ENCODE peak calls at places on chromosomes 5 and 9, in eight cellular contexts. C is Calu3, O is right lobe of liver, T is GM13976, Y is RWPE1, I is fibroblast of mammary gland, F is body of pancreas, H is neural progenitor cell. U is an unnamed sample.

GRCh38 chr9:14939378-14939777 is 29.1 kb upstream of the FREM1 start:
- DNase-seq in C (no peak), O (no peak), T (no peak), Y (no peak), I (no peak), F (no peak), H (peak), U (no peak)

GRCh38 chr5:84384604-84385575 is at the start of gene EDIL3:
- DNase-seq in C (peak), O (peak), T (no peak), Y (peak), I (peak), F (no peak), H (peak), U (no peak)

GRCh38 chr9:109989296-109989695 is 209.3 kb downstream of the PALM2AKAP2 start:
- DNase-seq in C (no peak), O (no peak), T (no peak), Y (no peak), I (no peak), F (no peak), H (no peak), U (no peak)

GRCh38 chr5:140882591-140882899 is 621 bp downstream of the PCDHA13 start:
- DNase-seq in C (peak), O (no peak), T (no peak), Y (peak), I (peak), F (peak), H (peak), U (no peak)

GRCh38 chr9:129052592-129052991 is 16.2 kb downstream of the MIGA2 start:
- DNase-seq in C (peak), O (peak), T (no peak), Y (peak), I (no peak), F (peak), H (no peak), U (no peak)

GRCh38 chr5:59174248-59174844 is 591.5 kb downstream of the RAB3C start:
- DNase-seq in C (peak), O (no peak), T (peak), Y (peak), I (peak), F (peak), H (peak), U (peak)

GRCh38 chr5:93789173-93790070 is 48.0 kb upstream of the POU5F2 start:
- DNase-seq in C (no peak), O (no peak), T (no peak), Y (peak), I (peak), F (no peak), H (no peak), U (no peak)

GRCh38 chr5:33675958-33676464 is 215.8 kb downstream of the ADAMTS12 start:
- DNase-seq in C (no peak), O (no peak), T (peak), Y (no peak), I (no peak), F (no peak), H (no peak), U (no peak)

GRCh38 chr5:52799358-52799982 is 11.8 kb downstream of the ITGA1 start:
- DNase-seq in C (no peak), O (peak), T (peak), Y (peak), I (peak), F (peak), H (peak), U (peak)

GRCh38 chr5:119453045-119453383 is 717 bp downstream of the HSD17B4 start:
- DNase-seq in C (no peak), O (no peak), T (no peak), Y (peak), I (peak), F (peak), H (no peak), U (no peak)

GRCh38 chr9:97755618-97756267 is 58.6 kb upstream of the XPA start:
- DNase-seq in C (no peak), O (no peak), T (no peak), Y (no peak), I (no peak), F (no peak), H (no peak), U (no peak)

GRCh38 chr5:119360905-119361605 is 5.2 kb downstream of the TNFAIP8 start:
- DNase-seq in C (peak), O (no peak), T (no peak), Y (peak), I (peak), F (no peak), H (no peak), U (no peak)

GRCh38 chr9:126149661-126150060 is 177.0 kb upstream of the MVB12B start:
- DNase-seq in C (no peak), O (no peak), T (no peak), Y (no peak), I (no peak), F (no peak), H (no peak), U (no peak)

DNA sequence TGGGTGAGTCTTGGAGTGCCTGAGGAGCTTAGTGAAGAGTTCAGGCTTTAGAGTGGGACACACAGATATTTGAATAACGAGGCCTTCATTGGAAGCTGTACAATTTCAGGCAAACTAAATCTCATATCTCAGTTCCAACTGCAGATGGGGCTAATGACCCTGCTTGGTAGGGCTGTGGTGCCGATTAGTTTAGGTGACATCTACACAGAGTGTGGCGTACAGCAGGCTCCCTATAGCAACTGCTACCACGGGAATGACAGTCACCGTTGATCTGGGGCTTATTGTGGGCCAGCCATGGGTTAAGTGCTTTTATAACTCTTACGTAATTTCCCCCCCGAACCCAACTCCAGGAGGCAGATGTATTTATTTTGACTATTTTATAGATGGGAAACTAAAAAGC is 70.8 kb downstream of the FAT2 start:
- DNase-seq in C (no peak), O (no peak), T (no peak), Y (no peak), I (no peak), F (no peak), H (peak), U (no peak)
- TF ChIP-seq CTCF in C (peak), O (no peak), T (no peak), Y (no peak), I (no peak), F (no peak), H (peak), U (no peak)

DNA sequence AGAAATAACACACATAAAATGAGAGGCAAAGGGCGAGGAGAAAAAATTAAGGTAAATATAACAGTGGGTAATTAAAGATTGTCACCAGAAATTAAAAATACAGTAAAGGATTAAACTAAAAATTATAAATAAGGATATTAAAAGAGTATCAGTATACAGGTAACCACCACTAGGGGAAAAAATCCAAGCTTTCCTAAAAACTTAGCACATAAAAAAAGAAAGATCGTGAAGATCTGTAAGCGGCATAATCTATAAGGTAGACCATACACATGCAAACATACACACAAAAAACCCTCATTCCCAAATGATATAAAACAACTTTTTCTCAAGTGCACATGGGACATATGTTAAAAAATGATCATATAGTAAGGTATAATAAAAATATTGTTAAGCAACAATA is 577.3 kb upstream of the NUDT12 start:
- DNase-seq in C (no peak), O (no peak), T (no peak), Y (no peak), I (no peak), F (no peak), H (no peak), U (no peak)
- TF ChIP-seq CTCF in C (no peak), O (no peak), T (no peak), Y (no peak), I (no peak), F (no peak), H (no peak), U (no peak)

DNA sequence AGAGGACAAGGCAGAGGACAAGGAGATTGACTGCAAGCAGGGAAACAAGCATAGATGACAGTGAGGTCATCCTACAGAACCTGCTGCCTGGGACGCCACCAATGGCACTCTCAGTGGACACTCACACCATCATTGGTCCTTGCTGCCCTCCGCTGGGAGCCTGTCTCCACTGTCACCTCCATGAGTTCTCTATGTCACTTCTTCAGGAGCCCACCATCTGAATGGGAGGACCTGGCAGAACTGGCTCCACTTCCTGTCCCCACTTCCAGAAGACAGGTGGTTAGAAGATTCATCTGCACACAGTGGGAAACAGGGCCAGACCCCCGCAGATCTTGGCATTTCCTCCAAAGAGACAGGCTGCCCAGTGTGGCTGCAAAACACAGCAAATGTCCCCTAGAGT is 188.9 kb downstream of the HSD17B3 start:
- DNase-seq in C (no peak), O (no peak), T (no peak), Y (no peak), I (no peak), F (no peak), H (no peak), U (no peak)
- TF ChIP-seq CTCF in C (no peak), O (no peak), T (no peak), Y (no peak), I (no peak), F (no peak), H (no peak), U (no peak)

GRCh38 chr9:131762356-131762932 is 22.6 kb upstream of the RAPGEF1 start:
- DNase-seq in C (peak), O (peak), T (peak), Y (peak), I (peak), F (peak), H (peak), U (peak)
- TF ChIP-seq CTCF in C (peak), O (peak), T (peak), Y (peak), I (peak), F (peak), H (peak), U (peak)

GRCh38 chr9:88773627-88774244 is 217.5 kb upstream of the S1PR3 start:
- DNase-seq in C (no peak), O (no peak), T (no peak), Y (no peak), I (peak), F (no peak), H (peak), U (no peak)
- TF ChIP-seq CTCF in C (no peak), O (no peak), T (no peak), Y (no peak), I (peak), F (no peak), H (peak), U (no peak)